ENCODE peak calls at places on chromosomes 16 and 17, in six cellular contexts. O is stomach, N is uterus, R is esophagus muscularis mucosa, W is Peyer's patch, S is adrenal gland. C is an unnamed sample.

GRCh38 chr16:20675488-20676267 is 21.8 kb downstream of the ACSM1 start:
- DNase-seq in O (peak; percentile 72), N (peak; percentile 62), R (no peak), W (peak; percentile 62), S (peak; percentile 22), C (no peak)

GRCh38 chr17:54948380-54948779 is 20.1 kb downstream of the COX11 start:
- DNase-seq in O (no peak), N (no peak), R (no peak), W (no peak), S (no peak), C (no peak)

GRCh38 chr16:68227183-68227793 is 8.6 kb downstream of the ESRP2 start:
- DNase-seq in O (peak; percentile 19), N (no peak), R (no peak), W (peak; percentile 44), S (no peak), C (no peak)

GRCh38 chr17:32928527-32929287 is 754 bp downstream of the TMEM98 start:
- DNase-seq in O (no peak), N (no peak), R (no peak), W (no peak), S (no peak), C (no peak)

GRCh38 chr17:28477928-28478327 is 4.5 kb downstream of the SLC13A2 start:
- DNase-seq in O (no peak), N (no peak), R (no peak), W (no peak), S (no peak), C (no peak)

GRCh38 chr17:12850996-12851395 is 61.7 kb downstream of the ARHGAP44 start:
- DNase-seq in O (no peak), N (no peak), R (no peak), W (no peak), S (no peak), C (no peak)

GRCh38 chr16:17921357-17921978 is 415.1 kb downstream of the NPIPA8 start:
- DNase-seq in O (no peak), N (no peak), R (no peak), W (peak; percentile 43), S (peak; percentile 52), C (no peak)

GRCh38 chr17:15257316-15257925 is 7.7 kb downstream of the PMP22 start:
- DNase-seq in O (peak; percentile 76), N (peak; percentile 79), R (no peak), W (peak; percentile 46), S (peak; percentile 85), C (peak; percentile 85)

GRCh38 chr17:47131761-47132160 is 57.3 kb downstream of the CDC27 start:
- DNase-seq in O (no peak), N (no peak), R (no peak), W (no peak), S (peak; percentile 70), C (no peak)

GRCh38 chr16:89899879-89900481 is 18.7 kb upstream of the MC1R start:
- DNase-seq in O (no peak), N (no peak), R (no peak), W (no peak), S (no peak), C (no peak)

GRCh38 chr17:68489919-68490318 is 22.3 kb upstream of the PRKAR1A start:
- DNase-seq in O (no peak), N (no peak), R (no peak), W (no peak), S (no peak), C (no peak)

GRCh38 chr17:77248216-77249054 is 107.7 kb downstream of the SEC14L1 start:
- DNase-seq in O (no peak), N (no peak), R (no peak), W (no peak), S (no peak), C (no peak)

GRCh38 chr17:40124279-40125141 is 2.7 kb downstream of the MSL1 start:
- DNase-seq in O (no peak), N (no peak), R (no peak), W (no peak), S (peak; percentile 42), C (no peak)

GRCh38 chr16:75023019-75023418 is 24.2 kb downstream of the ZNRF1 start:
- DNase-seq in O (no peak), N (no peak), R (no peak), W (no peak), S (no peak), C (no peak)

GRCh38 chr17:14152726-14153125 is 83.4 kb downstream of the COX10 start:
- DNase-seq in O (no peak), N (no peak), R (no peak), W (no peak), S (no peak), C (peak; percentile 25)

GRCh38 chr17:17684901-17685774 is 3.9 kb downstream of the RAI1 start:
- DNase-seq in O (peak; percentile 62), N (peak; percentile 44), R (no peak), W (no peak), S (no peak), C (peak; percentile 62)

GRCh38 chr17:1480747-1481465 is 11.6 kb downstream of the MYO1C start:
- DNase-seq in O (no peak), N (peak; percentile 17), R (no peak), W (no peak), S (peak; percentile 40), C (no peak)

GRCh38 chr17:60060474-60060873 is 18.2 kb downstream of the HEATR6 start:
- DNase-seq in O (no peak), N (no peak), R (no peak), W (no peak), S (no peak), C (no peak)

GRCh38 chr16:3173892-3174617 is 13.9 kb upstream of the OR1F1 start:
- DNase-seq in O (no peak), N (no peak), R (no peak), W (no peak), S (no peak), C (no peak)

GRCh38 chr17:47994714-47995113 is 23.8 kb downstream of the CDK5RAP3 start:
- DNase-seq in O (no peak), N (no peak), R (no peak), W (no peak), S (no peak), C (no peak)

GRCh38 chr17:43791589-43791988 is 11.4 kb downstream of the CFAP97D1 start:
- DNase-seq in O (no peak), N (no peak), R (no peak), W (no peak), S (no peak), C (no peak)

GRCh38 chr16:82181456-82182185 is 11.6 kb upstream of the MPHOSPH6 start:
- DNase-seq in O (no peak), N (no peak), R (no peak), W (no peak), S (no peak), C (no peak)

GRCh38 chr16:1493746-1494094 is 560 bp downstream of the TELO2 start:
- DNase-seq in O (no peak), N (no peak), R (no peak), W (no peak), S (peak; percentile 36), C (no peak)

GRCh38 chr16:48505705-48506104 is 104.3 kb downstream of the N4BP1 start:
- DNase-seq in O (no peak), N (no peak), R (no peak), W (no peak), S (no peak), C (no peak)

GRCh38 chr16:52976539-52977167 is 76.0 kb downstream of the CHD9NB start:
- DNase-seq in O (no peak), N (no peak), R (no peak), W (no peak), S (peak; percentile 13), C (no peak)

GRCh38 chr17:74042744-74043486 is 160.6 kb upstream of the RPL38 start:
- DNase-seq in O (no peak), N (peak; percentile 15), R (no peak), W (no peak), S (peak; percentile 82), C (no peak)

GRCh38 chr17:81132197-81132540 is 33.1 kb upstream of the PVALEF start:
- DNase-seq in O (no peak), N (no peak), R (no peak), W (no peak), S (no peak), C (no peak)

GRCh38 chr17:81134064-81134781 is 31.1 kb upstream of the PVALEF start:
- DNase-seq in O (no peak), N (no peak), R (no peak), W (no peak), S (no peak), C (no peak)

GRCh38 chr17:81130385-81131288 is 34.7 kb upstream of the PVALEF start:
- DNase-seq in O (no peak), N (no peak), R (no peak), W (no peak), S (no peak), C (no peak)

GRCh38 chr17:81131486-81132196 is 33.7 kb upstream of the PVALEF start:
- DNase-seq in O (peak; percentile 53), N (no peak), R (no peak), W (no peak), S (no peak), C (no peak)

GRCh38 chr17:81132770-81133723 is 32.3 kb upstream of the PVALEF start:
- DNase-seq in O (no peak), N (no peak), R (no peak), W (no peak), S (no peak), C (no peak)
- TF ChIP-seq POLR2A in O (no peak), N (no peak), R (no peak), W (peak; percentile 65), S (no peak), C (no peak)

DNA sequence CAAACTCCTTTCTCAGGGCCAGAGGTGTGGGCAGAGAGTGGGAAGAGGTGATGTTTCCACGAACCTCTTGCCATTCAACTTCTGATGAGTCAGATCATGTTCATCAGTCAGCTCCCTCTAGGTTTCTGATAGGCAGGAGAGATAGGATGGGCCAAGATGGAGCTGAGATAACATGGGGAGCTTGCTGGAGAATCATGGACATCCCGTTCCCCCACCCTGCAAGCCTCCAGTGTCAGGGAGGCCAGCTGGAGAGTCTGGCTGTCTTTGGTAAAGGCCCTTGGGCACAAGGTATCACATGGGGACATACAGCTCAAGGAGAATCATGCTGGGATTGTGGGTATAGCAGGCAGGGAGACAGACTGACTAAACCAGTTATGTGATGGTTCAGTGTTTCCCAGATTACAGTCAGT is 136.0 kb upstream of the IRX3 start:
- DNase-seq in O (no peak), N (no peak), R (no peak), W (no peak), S (no peak), C (no peak)
- TF ChIP-seq CTCF in O (no peak), N (no peak), R (no peak), W (no peak), S (no peak), C (no peak)

GRCh38 chr16:66551362-66551761 is 1.0 kb upstream of the CKLF start:
- DNase-seq in O (no peak), N (no peak), R (no peak), W (peak; percentile 71), S (peak; percentile 19), C (no peak)
- TF ChIP-seq POLR2A in O (no peak), N (no peak), R (no peak), W (no peak), S (no peak), C (no peak)

DNA sequence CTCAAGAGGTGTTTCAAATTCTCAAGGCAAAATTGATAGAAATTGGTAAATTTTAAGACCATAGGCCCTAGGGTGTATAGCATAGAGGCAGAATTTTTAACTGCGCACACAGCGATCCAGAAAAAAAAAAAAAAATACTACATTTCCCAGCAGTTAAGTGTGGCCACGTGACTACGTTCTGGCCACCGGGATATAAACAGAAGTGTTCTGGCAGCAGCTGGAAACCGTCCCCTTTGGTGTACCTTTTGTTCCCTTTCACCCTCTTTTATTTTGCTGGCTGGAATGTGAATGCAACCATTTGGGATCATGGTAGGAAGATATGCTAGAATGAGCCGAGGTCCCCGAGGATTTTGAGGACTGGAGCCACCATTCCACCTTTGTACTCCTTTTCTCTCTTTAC is 52.7 kb upstream of the AKAP1 start:
- DNase-seq in O (peak; percentile 70), N (no peak), R (no peak), W (no peak), S (no peak), C (peak; percentile 68)
- TF ChIP-seq CTCF in O (no peak), N (no peak), R (no peak), W (no peak), S (no peak), C (no peak)

C was measured in heart left ventricle.